ENCODE peak calls at places on chromosome 3, in four cellular contexts. R is fibroblast of the aortic adventitia, P is activated B cell treated with CpG ODN at 0.5 μM for 24 hours, W is HCT116. L is an unnamed sample.

GRCh38 chr3:183493296-183494045 is 62.0 kb downstream of the KLHL6 start:
- DNase-seq in R (no peak), P (no peak), W (no peak), L (no peak)

GRCh38 chr3:9951962-9952805 is at the start of gene PRRT3:
- DNase-seq in R (peak; percentile 27), P (peak; percentile 41), W (no peak), L (no peak)

GRCh38 chr3:108914774-108915641 is 38.7 kb downstream of the GUCA1C start:
- DNase-seq in R (peak; percentile 64), P (no peak), W (peak; percentile 69), L (no peak)

GRCh38 chr3:171851685-171852084 is 8.5 kb downstream of the TMEM212 start:
- DNase-seq in R (peak; percentile 88), P (no peak), W (peak; percentile 47), L (no peak)

GRCh38 chr3:355622-356021 is 159.1 kb downstream of the CHL1 start:
- DNase-seq in R (peak; percentile 5), P (no peak), W (no peak), L (no peak)

GRCh38 chr3:114418724-114419543 is 125.1 kb downstream of the TIGIT start:
- DNase-seq in R (peak; percentile 95), P (no peak), W (peak; percentile 57), L (no peak)

GRCh38 chr3:111739241-111739952 is 119.7 kb upstream of the PHLDB2 start:
- DNase-seq in R (peak; percentile 46), P (no peak), W (peak; percentile 86), L (no peak)

GRCh38 chr3:38645601-38646000 is 3.9 kb downstream of the SCN5A start:
- DNase-seq in R (no peak), P (no peak), W (no peak), L (no peak)

GRCh38 chr3:83039422-83039821 is 1278.0 kb upstream of the GBE1 start:
- DNase-seq in R (no peak), P (no peak), W (no peak), L (no peak)

GRCh38 chr3:43759297-43759782 is 68.6 kb downstream of the ABHD5 start:
- DNase-seq in R (peak; percentile 69), P (no peak), W (no peak), L (no peak)

GRCh38 chr3:187739125-187739560 is 6.1 kb downstream of the BCL6 start:
- DNase-seq in R (no peak), P (peak; percentile 33), W (no peak), L (no peak)

GRCh38 chr3:16673530-16673929 is 68.3 kb upstream of the DAZL start:
- DNase-seq in R (no peak), P (no peak), W (no peak), L (no peak)

GRCh38 chr3:36380171-36381031 is at the start of gene STAC:
- DNase-seq in R (peak; percentile 19), P (no peak), W (no peak), L (peak; percentile 51)

GRCh38 chr3:194640829-194641228 is 7.6 kb upstream of the TMEM44 start:
- DNase-seq in R (peak; percentile 17), P (no peak), W (peak; percentile 8), L (no peak)
- TF ChIP-seq CTCF in R (peak; percentile 12), P (no peak), W (no peak), L (peak; percentile 27)

GRCh38 chr3:24498391-24498790 is 3.7 kb upstream of the THRB start:
- DNase-seq in R (no peak), P (no peak), W (no peak), L (no peak)

GRCh38 chr3:24497942-24498341 is 3.3 kb upstream of the THRB start:
- DNase-seq in R (no peak), P (no peak), W (no peak), L (no peak)

GRCh38 chr3:24498796-24499195 is 4.1 kb upstream of the THRB start:
- DNase-seq in R (no peak), P (no peak), W (no peak), L (no peak)

GRCh38 chr3:24495334-24495994 is 814 bp upstream of the THRB start:
- DNase-seq in R (no peak), P (no peak), W (peak; percentile 60), L (no peak)

GRCh38 chr3:24496529-24497482 is 2.2 kb upstream of the THRB start:
- DNase-seq in R (peak; percentile 78), P (peak; percentile 20), W (peak; percentile 68), L (no peak)
- TF ChIP-seq CTCF in R (peak; percentile 55), P (no peak), W (peak; percentile 55), L (no peak)

GRCh38 chr3:133759740-133760069 is 13.5 kb downstream of the TF start:
- DNase-seq in R (no peak), P (no peak), W (no peak), L (no peak)

GRCh38 chr3:133760916-133761315 is 14.7 kb downstream of the TF start:
- DNase-seq in R (no peak), P (no peak), W (no peak), L (no peak)

GRCh38 chr3:133757701-133758319 is 11.6 kb downstream of the TF start:
- DNase-seq in R (no peak), P (no peak), W (no peak), L (no peak)

GRCh38 chr3:133756716-133757694 is 10.8 kb downstream of the TF start:
- DNase-seq in R (no peak), P (no peak), W (no peak), L (no peak)

DNA sequence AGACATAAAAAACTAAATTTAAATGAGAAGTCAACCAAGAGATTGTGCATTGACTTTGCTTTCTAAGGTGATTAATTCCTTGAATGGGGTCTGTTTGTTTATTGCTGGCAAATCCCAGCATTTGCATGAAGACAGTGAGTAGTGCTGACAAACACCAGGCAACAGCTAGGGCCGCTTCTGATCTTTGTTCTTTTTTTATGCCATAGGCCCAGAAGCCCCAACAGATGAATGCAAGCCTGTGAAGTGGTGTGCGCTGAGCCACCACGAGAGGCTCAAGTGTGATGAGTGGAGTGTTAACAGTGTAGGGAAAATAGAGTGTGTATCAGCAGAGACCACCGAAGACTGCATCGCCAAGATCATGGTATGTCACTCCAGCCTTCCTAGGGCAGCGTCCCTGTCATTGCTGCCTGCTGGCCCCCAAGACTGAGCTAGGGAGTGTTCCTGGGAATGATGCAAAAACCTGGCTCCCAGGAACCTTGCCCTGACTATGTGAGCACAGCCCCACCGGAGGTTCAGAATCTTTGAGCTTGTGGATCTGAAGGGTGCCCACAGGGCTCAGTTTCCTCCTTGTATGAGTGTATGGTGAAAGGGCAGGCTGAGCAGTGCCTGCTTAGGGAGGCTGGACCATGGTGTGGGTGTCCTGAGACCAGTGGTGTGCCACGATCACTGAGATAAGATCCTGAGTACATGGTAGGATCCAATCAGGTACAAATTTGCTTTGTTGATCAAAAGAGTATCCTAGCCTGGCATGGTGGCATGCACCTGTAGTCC is 13.0 kb downstream of the TF start:
- DNase-seq in R (no peak), P (no peak), W (no peak), L (no peak)
- TF ChIP-seq CTCF in R (no peak), P (no peak), W (no peak), L (no peak)

GRCh38 chr3:97940034-97940433 is 32.2 kb downstream of the RIOX2 start:
- DNase-seq in R (no peak), P (no peak), W (peak; percentile 0), L (no peak)
- TF ChIP-seq CTCF in R (no peak), P (no peak), W (no peak), L (no peak)

GRCh38 chr3:142931222-142931621 is 32.3 kb downstream of the PAQR9 start:
- DNase-seq in R (no peak), P (no peak), W (no peak), L (no peak)
- TF ChIP-seq CTCF in R (no peak), P (no peak), W (no peak), L (peak; percentile 10)

DNA sequence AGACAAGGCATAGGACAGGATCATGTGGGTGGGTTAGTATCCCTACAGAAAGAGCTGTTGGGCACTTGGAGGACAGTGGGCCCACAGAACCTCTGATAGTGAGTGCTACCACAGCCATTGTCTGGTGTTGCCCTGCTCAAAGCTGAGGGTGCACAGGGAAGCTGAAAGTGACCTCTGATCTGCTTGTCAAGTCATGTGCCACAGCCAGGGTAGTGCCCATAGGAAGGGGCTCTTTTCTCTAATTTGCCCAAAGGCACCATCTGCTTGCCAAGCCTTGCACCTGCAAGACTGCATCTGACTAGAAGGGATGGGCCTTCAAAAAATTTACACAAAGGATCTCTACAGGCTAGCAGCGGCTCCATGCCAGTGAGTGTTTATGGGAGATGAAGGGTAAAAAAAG is 87.4 kb upstream of the GSK3B start:
- DNase-seq in R (no peak), P (no peak), W (no peak), L (no peak)
- TF ChIP-seq CTCF in R (no peak), P (no peak), W (no peak), L (no peak)

GRCh38 chr3:50300681-50301254 is 1.6 kb upstream of the HYAL3 start:
- DNase-seq in R (no peak), P (no peak), W (no peak), L (no peak)
- TF ChIP-seq CTCF in R (no peak), P (no peak), W (no peak), L (no peak)

GRCh38 chr3:55481918-55482495 is 5.1 kb downstream of the WNT5A start:
- DNase-seq in R (no peak), P (no peak), W (no peak), L (no peak)
- TF ChIP-seq CTCF in R (peak; percentile 26), P (no peak), W (no peak), L (no peak)

GRCh38 chr3:13192471-13193213 is 119.4 kb upstream of the IQSEC1 start:
- DNase-seq in R (no peak), P (no peak), W (no peak), L (peak; percentile 49)
- TF ChIP-seq CTCF in R (peak; percentile 28), P (no peak), W (peak; percentile 7), L (peak; percentile 58)

DNA sequence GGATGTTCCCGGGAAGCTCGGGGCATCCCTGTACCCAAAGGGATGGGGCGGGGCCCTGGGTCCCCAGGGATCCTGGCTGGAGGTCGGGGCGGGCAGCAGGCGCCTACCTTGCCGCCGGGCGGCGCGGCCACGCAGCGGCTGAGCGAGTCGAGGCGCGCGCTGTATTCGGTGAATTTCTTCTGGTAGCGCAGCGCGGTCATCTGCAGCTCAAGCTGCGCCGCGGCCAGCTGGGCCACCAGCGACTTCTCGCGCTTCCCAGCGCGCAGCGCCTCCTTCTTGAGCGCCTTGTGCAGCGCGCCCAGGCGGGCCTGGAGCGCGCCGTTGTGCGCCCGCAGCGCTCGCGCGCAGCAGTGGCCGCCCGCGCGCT is 762 bp downstream of the PDZRN3 start:
- DNase-seq in R (peak; percentile 70), P (no peak), W (no peak), L (no peak)
- TF ChIP-seq CTCF in R (no peak), P (no peak), W (no peak), L (no peak)

L was measured in CD14-positive monocyte.